ENCODE peak calls at places on chromosome 1, in eight cellular contexts. F is CD8-positive, alpha-beta memory T cell; A is AG04450; P is skeletal muscle cell; L is head of caudate nucleus; H is erythroblast; B is activated naive CD4-positive, alpha-beta T cell treated with anti-CD3 and anti-CD28 coated beads, Interleukin-2, amount 50 U/mL, for 16 hours; O is globus pallidus. D is an unnamed sample.

GRCh38 chr1:226722901-226723639 is 16.0 kb downstream of the ITPKB start:
- DNase-seq in B (no peak), A (no peak), H (no peak), F (no peak), P (no peak), O (no peak), L (no peak), D (no peak)

GRCh38 chr1:186094170-186094569 is 280.9 kb downstream of the TPR start:
- DNase-seq in O (no peak), A (no peak), H (no peak), B (no peak), P (no peak), L (no peak), F (no peak), D (no peak)

GRCh38 chr1:23019851-23020625 is 770 bp downstream of the KDM1A start:
- DNase-seq in B (peak), L (no peak), O (no peak), A (no peak), H (peak), F (peak), P (no peak), D (peak)

GRCh38 chr1:180288232-180288818 is 58.3 kb downstream of the LHX4 start:
- DNase-seq in O (peak), H (no peak), A (no peak), L (no peak), F (no peak), B (no peak), P (no peak), D (no peak)

GRCh38 chr1:5769146-5769545 is 223.1 kb downstream of the NPHP4 start:
- DNase-seq in O (peak), P (no peak), A (no peak), B (no peak), H (no peak), L (no peak), F (no peak), D (no peak)

GRCh38 chr1:14440731-14441130 is 157.8 kb upstream of the KAZN start:
- DNase-seq in F (no peak), A (no peak), L (no peak), H (no peak), B (no peak), O (no peak), P (no peak), D (no peak)

GRCh38 chr1:76285578-76286135 is 211.1 kb downstream of the ST6GALNAC3 start:
- DNase-seq in F (no peak), O (no peak), H (no peak), A (no peak), B (peak), L (no peak), P (no peak), D (no peak)

GRCh38 chr1:15654091-15654690 is 29.9 kb upstream of the PLEKHM2 start:
- DNase-seq in P (no peak), A (no peak), B (no peak), L (peak), F (no peak), O (no peak), H (no peak), D (no peak)

D was measured in effector CD4-positive, alpha-beta T cell.